ENCODE peak calls at places on chromosomes 16 and 17, in nine cellular contexts. R is iris pigment epithelial cell; X is NCI-H748 treated with DMSO at 0.1 percent for 48 hours; G is RWPE2; Y is GM06990; U is stimulated activated CD4-positive, alpha-beta T cell treated with anti-CD3 and anti-CD28 coated beads, Interleukin-1b, Interleukin-23, amount 100 ng/mL, for 24 hours; E is stimulated activated effector memory CD8-positive, alpha-beta T cell treated with anti-CD3 and anti-CD28 coated beads, Interleukin-12 subunit alpha, Interleukin-12 subunit beta, amount 100 ng/mL, for 72 hours; O is pancreas; S is hepatocyte. F is an unnamed sample.
A peak's percentile ranks its signal among the peaks of the same experiment; 100 is the strongest.

GRCh38 chr16:2692251-2692947 is 10.1 kb downstream of the KCTD5 start:
- DNase-seq in R (no peak), X (no peak), G (peak; percentile 54), Y (no peak), U (no peak), E (no peak), O (no peak), S (no peak), F (no peak)

GRCh38 chr17:59361386-59361785 is 29.9 kb downstream of the YPEL2 start:
- DNase-seq in R (peak; percentile 99), X (no peak), G (no peak), Y (no peak), U (no peak), E (no peak), O (no peak), S (no peak), F (no peak)

GRCh38 chr16:12239953-12240485 is 263.5 kb downstream of the SNX29 start:
- DNase-seq in R (peak; percentile 47), X (no peak), G (no peak), Y (no peak), U (no peak), E (no peak), O (no peak), S (no peak), F (no peak)

GRCh38 chr16:50369133-50369804 is 481 bp upstream of the BRD7 start:
- DNase-seq in R (no peak), X (no peak), G (no peak), Y (no peak), U (no peak), E (no peak), O (no peak), S (no peak), F (no peak)

GRCh38 chr16:85357323-85357722 is 245.1 kb upstream of the CIBAR2 start:
- DNase-seq in R (no peak), X (no peak), G (no peak), Y (no peak), U (no peak), E (no peak), O (no peak), S (no peak), F (no peak)

GRCh38 chr16:70746708-70747424 is 54.1 kb downstream of the VAC14 start:
- DNase-seq in R (peak; percentile 91), X (no peak), G (peak; percentile 85), Y (no peak), U (no peak), E (no peak), O (peak; percentile 71), S (peak; percentile 89), F (no peak)

GRCh38 chr17:66763056-66763455 is 71.9 kb upstream of the CACNG5 start:
- DNase-seq in R (no peak), X (no peak), G (peak; percentile 26), Y (no peak), U (no peak), E (no peak), O (no peak), S (no peak), F (no peak)

GRCh38 chr17:40818343-40818732 is 4.1 kb downstream of the KRT10 start:
- DNase-seq in R (no peak), X (no peak), G (no peak), Y (no peak), U (no peak), E (peak; percentile 40), O (no peak), S (no peak), F (no peak)

GRCh38 chr17:75366432-75366831 is 39.0 kb downstream of the GRB2 start:
- DNase-seq in R (no peak), X (no peak), G (no peak), Y (no peak), U (no peak), E (no peak), O (no peak), S (no peak), F (no peak)

GRCh38 chr16:64711026-64711425 is 410.8 kb downstream of the CDH11 start:
- DNase-seq in R (no peak), X (no peak), G (no peak), Y (no peak), U (no peak), E (no peak), O (no peak), S (no peak), F (no peak)

GRCh38 chr17:7029096-7029495 is 6.2 kb downstream of the BCL6B start:
- DNase-seq in R (no peak), X (no peak), G (no peak), Y (no peak), U (no peak), E (no peak), O (no peak), S (no peak), F (no peak)

GRCh38 chr17:7325031-7325528 is 4.1 kb downstream of the NEURL4 start:
- DNase-seq in R (no peak), X (no peak), G (no peak), Y (no peak), U (no peak), E (no peak), O (no peak), S (no peak), F (no peak)

GRCh38 chr17:4771519-4772234 is at the start of gene TM4SF5:
- DNase-seq in R (no peak), X (no peak), G (no peak), Y (no peak), U (no peak), E (no peak), O (peak; percentile 43), S (peak; percentile 81), F (no peak)

GRCh38 chr16:1290032-1290431 is 19.4 kb upstream of the UBE2I start:
- DNase-seq in R (peak; percentile 20), X (no peak), G (no peak), Y (no peak), U (no peak), E (no peak), O (no peak), S (no peak), F (no peak)

GRCh38 chr17:27756467-27757371 is 43.6 kb downstream of the NOS2 start:
- DNase-seq in R (peak; percentile 52), X (peak; percentile 9), G (no peak), Y (no peak), U (peak; percentile 19), E (peak; percentile 81), O (no peak), S (peak; percentile 69), F (no peak)

GRCh38 chr16:14095883-14096551 is 24.9 kb downstream of the MRTFB start:
- DNase-seq in R (peak; percentile 55), X (no peak), G (no peak), Y (no peak), U (no peak), E (no peak), O (no peak), S (no peak), F (no peak)

GRCh38 chr17:33521784-33522183 is 228.7 kb upstream of the ASIC2 start:
- DNase-seq in R (no peak), X (no peak), G (no peak), Y (no peak), U (no peak), E (no peak), O (no peak), S (peak; percentile 40), F (no peak)

GRCh38 chr16:67248401-67249177 is at the start of gene SLC9A5:
- DNase-seq in R (no peak), X (no peak), G (no peak), Y (peak; percentile 69), U (no peak), E (peak; percentile 69), O (peak; percentile 43), S (peak; percentile 40), F (no peak)

GRCh38 chr17:64281962-64282752 is 19.1 kb upstream of the TEX2 start:
- DNase-seq in R (peak; percentile 78), X (peak; percentile 44), G (no peak), Y (no peak), U (no peak), E (peak; percentile 67), O (peak; percentile 65), S (peak; percentile 87), F (no peak)

GRCh38 chr16:3490911-3491629 is 4.2 kb downstream of the C16orf90 start:
- DNase-seq in R (no peak), X (no peak), G (peak; percentile 52), Y (no peak), U (no peak), E (no peak), O (no peak), S (no peak), F (no peak)

GRCh38 chr16:24525970-24526559 is 13.3 kb upstream of the RBBP6 start:
- DNase-seq in R (no peak), X (no peak), G (peak; percentile 79), Y (no peak), U (no peak), E (no peak), O (no peak), S (peak; percentile 50), F (no peak)

GRCh38 chr16:57577691-57578224 is 35.3 kb downstream of the ADGRG5 start:
- DNase-seq in R (no peak), X (no peak), G (peak; percentile 37), Y (no peak), U (no peak), E (peak; percentile 85), O (no peak), S (no peak), F (no peak)

GRCh38 chr17:17067277-17067676 is 25.0 kb downstream of the MPRIP start:
- DNase-seq in R (peak; percentile 64), X (no peak), G (peak; percentile 42), Y (no peak), U (no peak), E (no peak), O (no peak), S (no peak), F (no peak)

GRCh38 chr16:10226672-10227306 is 44.6 kb upstream of the GRIN2A start:
- DNase-seq in R (no peak), X (no peak), G (no peak), Y (no peak), U (no peak), E (no peak), O (no peak), S (no peak), F (no peak)